ENCODE peak calls at places on chromosomes 16 and 17, in eight cellular contexts. G is H9, J is IMR-90, B is fibroblast of lung, T is GM23248, H is osteoblast, O is GM23338, A is OCI-LY7. L is an unnamed sample.
A peak's percentile ranks its signal among the peaks of the same experiment; 100 is the strongest.

GRCh38 chr16:23408242-23409201 is 44.5 kb downstream of the COG7 start:
- DNase-seq in G (no peak), B (peak; percentile 74), A (no peak), O (peak; percentile 16), H (peak; percentile 91), T (peak; percentile 78), J (peak; percentile 78), L (no peak)

GRCh38 chr16:11232852-11233726 is 22.9 kb downstream of the SOCS1 start:
- DNase-seq in A (peak; percentile 51), H (no peak), T (no peak), B (no peak), O (peak; percentile 75), J (no peak), G (peak; percentile 72), L (peak; percentile 99)

GRCh38 chr17:82064433-82065192 is 991 bp downstream of the DUS1L start:
- DNase-seq in H (peak; percentile 93), G (no peak), J (no peak), T (peak; percentile 39), A (peak; percentile 65), B (no peak), O (peak; percentile 24), L (no peak)

GRCh38 chr17:80474231-80474932 is 2.0 kb downstream of the NPTX1 start:
- DNase-seq in O (no peak), B (peak; percentile 33), G (no peak), H (peak; percentile 95), A (peak; percentile 87), J (peak; percentile 53), T (peak; percentile 51), L (no peak)

GRCh38 chr16:9854665-9855064 is 327.6 kb downstream of the GRIN2A start:
- DNase-seq in G (no peak), O (no peak), A (no peak), B (peak; percentile 81), H (no peak), T (peak; percentile 55), J (no peak), L (no peak)

GRCh38 chr16:30948956-30949654 is at the start of gene ORAI3:
- DNase-seq in O (peak; percentile 87), J (peak; percentile 44), B (peak; percentile 53), G (peak; percentile 77), A (peak; percentile 66), H (peak; percentile 88), T (peak; percentile 86), L (no peak)

GRCh38 chr17:68832140-68832871 is 122.9 kb downstream of the ABCA8 start:
- DNase-seq in A (no peak), O (no peak), T (no peak), G (no peak), H (no peak), J (no peak), B (no peak), L (no peak)

GRCh38 chr16:85162478-85163277 is 50.4 kb upstream of the CIBAR2 start:
- DNase-seq in H (peak; percentile 97), J (peak; percentile 91), B (peak; percentile 87), A (no peak), T (peak; percentile 95), O (no peak), G (no peak), L (no peak)

GRCh38 chr17:44308865-44309264 is 464 bp downstream of the RUNDC3A start:
- DNase-seq in H (peak; percentile 42), G (peak; percentile 46), T (no peak), J (no peak), A (no peak), B (no peak), O (no peak), L (peak; percentile 20)

GRCh38 chr16:71353736-71354135 is 4.8 kb upstream of the CALB2 start:
- DNase-seq in G (peak; percentile 19), J (no peak), H (no peak), B (no peak), O (peak; percentile 33), A (no peak), T (no peak), L (no peak)

GRCh38 chr17:9647014-9647413 is 1.7 kb downstream of the USP43 start:
- DNase-seq in J (no peak), B (peak; percentile 24), A (no peak), T (no peak), H (no peak), O (peak; percentile 73), G (peak; percentile 52), L (no peak)

GRCh38 chr17:81703747-81704654 is 834 bp downstream of the MRPL12 start:
- DNase-seq in J (no peak), H (peak; percentile 73), G (no peak), B (no peak), T (peak; percentile 62), A (peak; percentile 37), O (no peak), L (no peak)

GRCh38 chr17:57760001-57760400 is 14.9 kb upstream of the CCDC182 start:
- DNase-seq in A (no peak), O (no peak), J (no peak), H (no peak), T (no peak), G (no peak), B (no peak), L (no peak)

GRCh38 chr16:30605148-30605547 is 5.0 kb downstream of the ZNF689 start:
- DNase-seq in B (no peak), T (no peak), O (no peak), A (no peak), G (no peak), J (no peak), H (no peak), L (no peak)

GRCh38 chr16:73713817-73714495 is 582.7 kb upstream of the PSMD7 start:
- DNase-seq in H (peak; percentile 37), O (peak; percentile 76), B (no peak), T (peak; percentile 32), A (peak; percentile 2), J (peak; percentile 4), G (peak; percentile 60), L (peak; percentile 33)

DNA sequence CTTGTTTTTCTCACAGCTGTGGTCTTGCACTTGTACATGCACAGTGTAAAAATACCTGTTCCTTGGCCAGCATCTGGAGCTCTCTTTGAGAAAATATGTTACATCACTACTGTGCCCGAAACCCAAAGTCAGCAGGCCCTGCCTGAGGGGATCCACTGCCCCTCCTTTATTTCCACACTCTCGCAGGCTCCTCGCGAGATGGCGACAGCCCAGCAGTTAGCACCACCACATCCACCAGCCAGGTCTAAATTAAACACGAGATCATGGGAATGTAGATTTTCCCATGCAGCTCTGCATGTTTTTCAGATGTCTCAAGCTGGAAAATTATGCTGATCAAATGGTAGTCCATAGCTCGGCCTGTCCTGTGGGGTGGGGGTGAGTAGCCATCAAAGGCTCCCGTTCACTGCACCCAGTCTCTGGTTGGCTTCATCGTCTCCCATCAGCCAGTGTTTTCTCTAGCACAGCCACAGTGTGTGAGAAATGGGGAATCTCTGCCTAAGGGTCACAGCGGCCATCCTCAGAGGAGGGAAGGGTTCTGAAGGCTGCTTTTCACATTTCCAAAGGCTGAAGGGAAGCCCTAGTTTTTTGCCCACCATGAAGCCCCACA is 34.7 kb downstream of the EPN2 start:
- DNase-seq in O (no peak), T (no peak), G (no peak), J (peak; percentile 61), B (peak; percentile 29), H (peak; percentile 66), A (peak; percentile 11), L (no peak)
- H4K20me1 ChIP-seq in O (peaks cover 46% of the 10 kb centered on the region), T (peaks cover 13% of the 10 kb centered on the region), G (no peaks in the 10 kb centered on the region), J (peaks cover 68% of the 10 kb centered on the region), B (peaks cover 7% of the 10 kb centered on the region), H (peaks cover 82% of the 10 kb centered on the region), A (no peaks in the 10 kb centered on the region), L (peaks cover 30% of the 10 kb centered on the region)

GRCh38 chr17:64503821-64504768 is 2.0 kb downstream of the DDX5 start:
- DNase-seq in A (no peak), O (no peak), B (no peak), J (no peak), T (peak; percentile 58), G (no peak), H (no peak), L (no peak)
- H4K20me1 ChIP-seq in A (peaks cover 54% of the 10 kb centered on the region), O (peaks cover 61% of the 10 kb centered on the region), B (peaks cover 13% of the 10 kb centered on the region), J (peaks cover 86% of the 10 kb centered on the region), T (peaks cover 43% of the 10 kb centered on the region), G (no peaks in the 10 kb centered on the region), H (peaks cover 76% of the 10 kb centered on the region), L (peaks cover 81% of the 10 kb centered on the region)

GRCh38 chr16:50291719-50292565 is 25.6 kb downstream of the ADCY7 start:
- DNase-seq in A (no peak), G (no peak), O (no peak), H (peak; percentile 86), T (no peak), B (no peak), J (no peak), L (no peak)

GRCh38 chr16:50290856-50291255 is 24.5 kb downstream of the ADCY7 start:
- DNase-seq in G (no peak), J (no peak), O (no peak), T (no peak), A (no peak), B (no peak), H (no peak), L (no peak)

GRCh38 chr16:50289950-50290764 is 23.8 kb downstream of the ADCY7 start:
- DNase-seq in O (no peak), J (no peak), G (no peak), H (peak; percentile 56), T (no peak), A (no peak), B (no peak), L (no peak)

GRCh38 chr16:50286681-50287080 is 20.3 kb downstream of the ADCY7 start:
- DNase-seq in J (no peak), T (no peak), G (no peak), A (no peak), B (no peak), O (no peak), H (peak; percentile 31), L (no peak)

DNA sequence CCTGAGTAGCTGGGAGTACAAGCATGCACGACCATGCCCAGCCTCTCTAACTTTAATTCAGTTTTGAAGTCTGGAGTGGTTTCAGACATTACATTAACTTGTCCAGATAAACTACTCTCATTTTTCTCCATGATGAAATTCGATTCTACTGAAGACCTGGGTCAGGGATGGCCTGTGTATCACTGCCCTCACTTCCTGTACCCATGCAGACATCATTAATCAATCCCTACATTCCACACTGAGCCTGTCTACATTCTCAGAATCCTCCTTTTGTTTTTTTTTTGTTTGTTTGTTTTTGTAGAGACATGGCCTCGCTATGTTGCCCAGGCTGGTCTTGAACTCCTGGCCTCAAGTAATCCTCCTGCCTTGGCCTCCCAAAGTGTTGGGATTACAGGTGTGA is 22.6 kb downstream of the ADCY7 start:
- DNase-seq in A (no peak), J (no peak), T (no peak), B (peak; percentile 20), G (no peak), O (no peak), H (no peak), L (no peak)
- H4K20me1 ChIP-seq in A (no peaks in the 10 kb centered on the region), J (peaks cover 14% of the 10 kb centered on the region), T (no peaks in the 10 kb centered on the region), B (no peaks in the 10 kb centered on the region), G (no peaks in the 10 kb centered on the region), O (no peaks in the 10 kb centered on the region), H (peaks cover 42% of the 10 kb centered on the region), L (no peaks in the 10 kb centered on the region)

GRCh38 chr17:62676231-62676943 is 48.9 kb downstream of the MRC2 start:
- DNase-seq in A (no peak), G (no peak), J (no peak), B (no peak), H (peak; percentile 58), O (no peak), T (no peak), L (no peak)
- H4K20me1 ChIP-seq in A (no peaks in the 10 kb centered on the region), G (no peaks in the 10 kb centered on the region), J (peaks cover 5% of the 10 kb centered on the region), B (no peaks in the 10 kb centered on the region), H (peaks cover 16% of the 10 kb centered on the region), O (no peaks in the 10 kb centered on the region), T (no peaks in the 10 kb centered on the region), L (no peaks in the 10 kb centered on the region)

L was measured in DND-41.